ENCODE peak calls at places on chromosomes 4 and X, in seven cellular contexts. G is stimulated activated CD8-positive, alpha-beta memory T cell treated with anti-CD3 and anti-CD28 coated beads, Interleukin-4, amount 100 ng/mL, for 24 hours; W is H4; T is GM13977; M is breast epithelium; Y is fibroblast of mammary gland; Q is astrocyte of the hippocampus. K is an unnamed sample.

GRCh38 chrX:65634732-65635131 is 32.7 kb upstream of the MSN start:
- DNase-seq in G (no peak), W (no peak), T (no peak), M (no peak), Y (no peak), Q (no peak), K (no peak)

GRCh38 chrX:39705299-39705698 is 392.5 kb downstream of the BCOR start:
- DNase-seq in G (no peak), W (peak; percentile 91), T (no peak), M (peak; percentile 78), Y (peak; percentile 91), Q (peak; percentile 87), K (peak; percentile 81)

GRCh38 chr4:53674891-53675290 is 83.6 kb upstream of the LNX1 start:
- DNase-seq in G (no peak), W (no peak), T (no peak), M (no peak), Y (no peak), Q (no peak), K (no peak)

GRCh38 chrX:23662853-23663252 is 4.4 kb upstream of the PRDX4 start:
- DNase-seq in G (no peak), W (no peak), T (peak; percentile 61), M (no peak), Y (peak; percentile 84), Q (no peak), K (no peak)

GRCh38 chr4:45063701-45064100 is 337.3 kb upstream of the GNPDA2 start:
- DNase-seq in G (no peak), W (no peak), T (no peak), M (no peak), Y (no peak), Q (no peak), K (no peak)

GRCh38 chr4:189533603-189534002 is 407.1 kb upstream of the FRG1 start:
- DNase-seq in G (no peak), W (no peak), T (no peak), M (no peak), Y (no peak), Q (no peak), K (no peak)

GRCh38 chrX:30930143-30930542 is 41.1 kb upstream of the TAB3 start:
- DNase-seq in G (no peak), W (no peak), T (no peak), M (no peak), Y (no peak), Q (no peak), K (no peak)

GRCh38 chr4:87224036-87224923 is 3.9 kb upstream of the KLHL8 start:
- DNase-seq in G (no peak), W (no peak), T (no peak), M (no peak), Y (no peak), Q (peak; percentile 49), K (no peak)

GRCh38 chr4:87541956-87542709 is 13.0 kb upstream of the SPARCL1 start:
- DNase-seq in G (no peak), W (no peak), T (no peak), M (no peak), Y (no peak), Q (no peak), K (no peak)

GRCh38 chr4:85905761-85906160 is 430.8 kb downstream of the ARHGAP24 start:
- DNase-seq in G (no peak), W (no peak), T (no peak), M (no peak), Y (no peak), Q (no peak), K (no peak)

GRCh38 chr4:172480471-172480870 is 667.3 kb downstream of the GALNTL6 start:
- DNase-seq in G (no peak), W (peak; percentile 49), T (no peak), M (no peak), Y (no peak), Q (peak; percentile 37), K (peak; percentile 50)

GRCh38 chrX:22950278-22951266 is 49.2 kb upstream of the DDX53 start:
- DNase-seq in G (no peak), W (peak; percentile 93), T (no peak), M (no peak), Y (peak; percentile 88), Q (peak; percentile 87), K (peak; percentile 96)

GRCh38 chr4:142085631-142086292 is 449.4 kb downstream of the IL15 start:
- DNase-seq in G (no peak), W (no peak), T (no peak), M (no peak), Y (no peak), Q (no peak), K (no peak)

GRCh38 chr4:15385928-15386327 is 41.9 kb upstream of the C1QTNF7 start:
- DNase-seq in G (no peak), W (no peak), T (no peak), M (no peak), Y (no peak), Q (no peak), K (no peak)

GRCh38 chr4:154528866-154529265 is 21.3 kb downstream of the PLRG1 start:
- DNase-seq in G (no peak), W (no peak), T (no peak), M (peak; percentile 28), Y (peak; percentile 45), Q (no peak), K (no peak)

GRCh38 chr4:141977433-141977832 is 341.1 kb downstream of the IL15 start:
- DNase-seq in G (no peak), W (no peak), T (no peak), M (no peak), Y (no peak), Q (no peak), K (no peak)

GRCh38 chr4:156976147-156976546 is 4.5 kb upstream of the PDGFC start:
- DNase-seq in G (no peak), W (no peak), T (no peak), M (no peak), Y (peak; percentile 86), Q (peak; percentile 79), K (peak; percentile 82)

GRCh38 chrX:149829751-149830191 is 48.0 kb downstream of the MAGEA9 start:
- DNase-seq in G (peak; percentile 30), W (no peak), T (no peak), M (no peak), Y (peak; percentile 34), Q (peak; percentile 74), K (peak; percentile 58)

GRCh38 chrX:132602701-132603100 is 113.9 kb upstream of the MBNL3 start:
- DNase-seq in G (no peak), W (no peak), T (no peak), M (no peak), Y (no peak), Q (no peak), K (no peak)

GRCh38 chr4:184548651-184549341 is 74.4 kb upstream of the IRF2 start:
- DNase-seq in G (no peak), W (no peak), T (no peak), M (no peak), Y (no peak), Q (no peak), K (peak; percentile 65)

GRCh38 chrX:155857561-155857960 is 23.6 kb upstream of the VAMP7 start:
- DNase-seq in G (no peak), W (peak; percentile 51), T (no peak), M (no peak), Y (peak; percentile 11), Q (peak; percentile 26), K (peak; percentile 23)

GRCh38 chrX:109472939-109473713 is 8.8 kb downstream of the GUCY2F start:
- DNase-seq in G (peak; percentile 2), W (peak; percentile 38), T (peak; percentile 6), M (no peak), Y (peak; percentile 64), Q (peak; percentile 75), K (no peak)

GRCh38 chr4:139015948-139016451 is 419 bp downstream of the NOCT start:
- DNase-seq in G (no peak), W (no peak), T (peak; percentile 65), M (peak; percentile 25), Y (peak; percentile 32), Q (no peak), K (no peak)

GRCh38 chr4:12723849-12724447 is 760.2 kb downstream of the RAB28 start:
- DNase-seq in G (no peak), W (no peak), T (no peak), M (no peak), Y (no peak), Q (peak; percentile 13), K (no peak)

K was measured in A172.